ENCODE peak calls at places on chromosome 13, in nine cellular contexts. R, V, Q, T, P, B, L, H and W are unnamed samples.

GRCh38 chr13:39538826-39539555 is 64.0 kb downstream of the LHFPL6 start:
- DNase-seq in R (no peak), V (no peak), Q (no peak), T (no peak), P (no peak), B (no peak), L (peak), H (peak), W (no peak)

GRCh38 chr13:36533806-36534205 is 101.5 kb downstream of the CCNA1 start:
- DNase-seq in R (no peak), V (no peak), Q (no peak), T (no peak), P (no peak), B (peak), L (no peak), H (peak), W (no peak)

GRCh38 chr13:51988988-51989618 is 22.1 kb downstream of the ATP7B start:
- DNase-seq in R (no peak), V (no peak), Q (no peak), T (no peak), P (no peak), B (no peak), L (no peak), H (no peak), W (no peak)

GRCh38 chr13:99988469-99989375 is 7.1 kb downstream of the ZIC2 start:
- DNase-seq in R (no peak), V (no peak), Q (no peak), T (no peak), P (no peak), B (peak), L (no peak), H (no peak), W (no peak)

GRCh38 chr13:22144806-22145205 is 473.9 kb downstream of the FGF9 start:
- DNase-seq in R (no peak), V (no peak), Q (no peak), T (no peak), P (no peak), B (no peak), L (no peak), H (no peak), W (no peak)

GRCh38 chr13:30037306-30037705 is 186.9 kb upstream of the UBL3 start:
- DNase-seq in R (no peak), V (no peak), Q (no peak), T (no peak), P (no peak), B (peak), L (no peak), H (no peak), W (no peak)

GRCh38 chr13:113647351-113648217 is 10.4 kb downstream of the ATP4B start:
- DNase-seq in R (peak), V (no peak), Q (peak), T (peak), P (peak), B (no peak), L (peak), H (peak), W (no peak)

GRCh38 chr13:102799544-102800144 is 725 bp downstream of the BIVM start:
- DNase-seq in R (no peak), V (no peak), Q (peak), T (peak), P (no peak), B (peak), L (no peak), H (peak), W (peak)

GRCh38 chr13:36559388-36559787 is 114.4 kb upstream of the SERTM1 start:
- DNase-seq in R (no peak), V (no peak), Q (no peak), T (no peak), P (no peak), B (no peak), L (no peak), H (no peak), W (no peak)